ENCODE peak calls at places on chromosomes 7 and 10, in seven cellular contexts. O is H9, L is PC-3, E is GM23248, C is SK-N-MC, Y is mesendoderm, F is H1. V is an unnamed sample.

GRCh38 chr10:57507788-57508187 is 759.9 kb downstream of the IPMK start:
- DNase-seq in L (no peak), O (no peak), F (no peak), Y (no peak), E (no peak), C (no peak), V (peak; percentile 61)

GRCh38 chr10:19730848-19731247 is 85.4 kb upstream of the PLXDC2 start:
- DNase-seq in F (no peak), C (no peak), L (no peak), E (peak; percentile 21), O (no peak), Y (no peak), V (no peak)

GRCh38 chr10:72784551-72785421 is 92.8 kb downstream of the MCU start:
- DNase-seq in E (peak; percentile 80), C (no peak), L (peak; percentile 98), Y (peak; percentile 94), O (no peak), F (no peak), V (peak; percentile 75)

GRCh38 chr7:29311314-29311713 is 116.7 kb downstream of the CHN2 start:
- DNase-seq in Y (no peak), O (no peak), E (no peak), L (no peak), F (no peak), C (no peak), V (no peak)

GRCh38 chr10:986137-986825 is 2.0 kb upstream of the GTPBP4 start:
- DNase-seq in E (peak; percentile 66), C (no peak), L (peak; percentile 57), F (no peak), Y (no peak), O (no peak), V (no peak)

GRCh38 chr7:92230547-92230946 is 15.2 kb downstream of the KRIT1 start:
- DNase-seq in C (no peak), Y (no peak), L (no peak), E (no peak), F (no peak), O (no peak), V (no peak)

GRCh38 chr7:49244543-49244942 is 320.2 kb downstream of the CDC14C start:
- DNase-seq in C (no peak), L (no peak), O (peak; percentile 71), Y (peak; percentile 86), F (peak; percentile 59), E (no peak), V (no peak)

GRCh38 chr7:84848219-84848973 is 338.5 kb downstream of the SEMA3D start:
- DNase-seq in C (no peak), Y (no peak), L (no peak), F (no peak), E (no peak), O (no peak), V (no peak)

GRCh38 chr7:43856996-43857395 is 12.3 kb downstream of the MRPS24 start:
- DNase-seq in Y (no peak), L (no peak), O (no peak), C (no peak), F (no peak), E (peak; percentile 39), V (no peak)

GRCh38 chr7:19117870-19118608 is 603 bp upstream of the TWIST1 start:
- DNase-seq in O (peak; percentile 41), C (no peak), F (no peak), E (peak; percentile 85), L (peak; percentile 31), Y (peak; percentile 35), V (no peak)

GRCh38 chr10:84293574-84294016 is 34.8 kb upstream of the CCSER2 start:
- DNase-seq in E (no peak), O (no peak), L (no peak), C (no peak), F (no peak), Y (peak; percentile 93), V (no peak)

GRCh38 chr10:43229208-43230061 is 37.4 kb downstream of the RASGEF1A start:
- DNase-seq in L (no peak), F (no peak), C (no peak), E (peak; percentile 29), Y (no peak), O (peak; percentile 57), V (peak; percentile 80)

GRCh38 chr7:117682681-117683385 is 190.4 kb downstream of the CTTNBP2 start:
- DNase-seq in L (peak; percentile 28), F (no peak), Y (peak; percentile 63), E (peak; percentile 2), C (no peak), O (no peak), V (no peak)

GRCh38 chr10:49747303-49747646 is 14.8 kb downstream of the OGDHL start:
- DNase-seq in O (peak; percentile 12), Y (no peak), F (no peak), L (no peak), E (no peak), C (no peak), V (no peak)

GRCh38 chr10:71363936-71364335 is 32.8 kb upstream of the CDH23 start:
- DNase-seq in Y (no peak), C (no peak), O (no peak), E (no peak), F (no peak), L (no peak), V (no peak)

GRCh38 chr7:24882989-24883631 is 96.9 kb downstream of the OSBPL3 start:
- DNase-seq in F (no peak), O (no peak), C (no peak), L (peak; percentile 66), Y (no peak), E (peak; percentile 95), V (no peak)

DNA sequence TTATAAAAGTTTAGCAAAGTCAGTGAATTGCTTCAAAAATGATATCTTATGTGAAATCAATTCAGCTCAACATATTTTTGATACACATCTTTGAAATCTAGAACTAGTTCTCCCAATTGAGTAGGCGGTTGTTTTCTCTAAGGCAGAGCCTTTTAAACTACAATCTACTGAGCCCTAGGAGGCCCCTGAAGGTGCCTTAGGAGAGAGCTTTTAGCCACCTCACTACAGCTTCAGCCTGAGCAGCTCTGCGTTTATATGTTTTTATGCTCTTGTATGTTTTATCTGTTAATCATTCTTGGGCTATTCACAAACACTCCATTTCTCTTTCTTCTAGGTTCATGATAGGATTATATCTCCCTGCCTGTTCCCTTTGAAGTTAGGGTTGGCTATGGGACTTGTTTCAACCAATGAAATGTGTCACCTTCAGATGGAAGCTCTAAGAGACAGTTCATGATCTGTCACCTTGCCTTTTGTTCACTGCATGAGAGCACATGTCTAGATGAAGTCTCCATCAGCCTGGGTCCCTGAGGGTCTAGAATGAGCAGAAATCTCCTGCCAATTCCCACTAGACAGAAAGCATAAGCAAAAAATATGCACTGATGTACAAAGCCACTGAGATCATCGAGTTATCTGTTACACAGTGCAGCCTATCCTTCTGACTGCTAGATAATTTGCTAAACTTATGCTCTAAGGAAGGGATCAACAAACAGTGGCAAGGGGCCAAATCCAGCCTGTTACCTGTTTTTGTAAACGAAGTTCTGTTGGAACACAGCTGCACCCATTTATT is 128.6 kb upstream of the CDK1 start:
- DNase-seq in C (no peak), F (no peak), E (no peak), L (peak; percentile 76), O (no peak), Y (peak; percentile 47), V (no peak)
- H3K27ac ChIP-seq in C (no peak overlapping the region), F (no peak overlapping the region), E (no peak overlapping the region), L (no peak overlapping the region), O (no peak overlapping the region), Y (no peak overlapping the region), V (no peak overlapping the region)

GRCh38 chr10:86345296-86346168 is 21.1 kb downstream of the GRID1 start:
- DNase-seq in E (peak; percentile 17), F (no peak), C (no peak), L (peak; percentile 39), Y (peak; percentile 65), O (no peak), V (peak; percentile 45)

GRCh38 chr10:86347856-86348255 is 18.7 kb downstream of the GRID1 start:
- DNase-seq in O (no peak), F (no peak), C (no peak), E (no peak), Y (no peak), L (no peak), V (peak; percentile 32)

GRCh38 chr10:86344714-86345161 is 21.9 kb downstream of the GRID1 start:
- DNase-seq in F (no peak), E (peak; percentile 16), C (no peak), L (peak; percentile 4), Y (no peak), O (no peak), V (peak; percentile 54)

GRCh38 chr10:86346794-86347665 is 19.6 kb downstream of the GRID1 start:
- DNase-seq in C (no peak), F (no peak), E (no peak), L (no peak), Y (no peak), O (no peak), V (peak; percentile 61)

DNA sequence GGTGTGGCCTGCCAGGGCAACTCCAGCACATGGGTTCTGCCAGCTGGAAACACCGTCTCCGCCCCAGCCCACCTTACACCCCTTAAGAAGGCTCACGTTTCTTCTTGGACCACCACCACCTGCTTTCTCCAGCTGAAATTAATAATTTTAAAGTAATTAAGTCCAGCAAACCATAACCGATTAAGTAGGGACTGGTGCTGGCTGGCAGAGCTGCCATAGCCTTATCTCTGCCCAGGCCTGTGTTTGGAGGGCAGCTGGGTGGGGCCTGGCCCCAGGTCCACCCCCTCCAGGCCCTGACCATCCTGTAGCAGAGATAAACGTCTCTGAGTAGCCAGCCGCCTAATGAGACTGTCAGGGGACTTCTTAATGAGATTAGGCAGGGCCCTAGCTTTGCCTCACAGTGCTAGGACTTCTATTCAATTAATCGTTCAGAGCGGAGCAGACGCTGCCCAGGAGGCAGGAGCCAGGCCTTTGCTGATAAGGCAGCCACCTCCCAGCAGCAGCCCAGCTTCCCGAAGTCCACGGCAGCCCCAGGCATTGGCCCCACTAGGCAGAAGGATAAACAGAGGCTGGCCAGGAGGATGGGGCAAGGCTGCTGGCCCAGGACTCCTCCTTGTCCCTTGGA is 20.3 kb downstream of the GRID1 start:
- DNase-seq in E (no peak), O (no peak), F (no peak), L (no peak), Y (peak; percentile 72), C (no peak), V (peak; percentile 59)
- H3K9ac ChIP-seq in E (no peak overlapping the region), O (no peak overlapping the region), F (no peak overlapping the region), L (no peak overlapping the region), Y (no peak overlapping the region), C (no peak overlapping the region), V (no peak overlapping the region)

GRCh38 chr10:3452683-3453388 is 280.3 kb upstream of the PITRM1 start:
- DNase-seq in C (no peak), E (peak; percentile 88), O (no peak), F (no peak), Y (peak; percentile 86), L (peak; percentile 38), V (no peak)
- H3K27ac ChIP-seq in C (peak overlapping the region; percentile 64), E (peak overlapping the region; percentile 93), O (peak overlapping the region; percentile 29), F (no peak overlapping the region), Y (no peak overlapping the region), L (peak overlapping the region; percentile 45), V (peak overlapping the region; percentile 20)

GRCh38 chr10:132423966-132424847 is 27.2 kb downstream of the PWWP2B start:
- DNase-seq in O (no peak), Y (no peak), E (no peak), F (no peak), C (no peak), L (no peak), V (peak; percentile 73)

GRCh38 chr10:132425029-132425758 is 28.2 kb downstream of the PWWP2B start:
- DNase-seq in L (no peak), Y (no peak), E (no peak), O (no peak), F (no peak), C (no peak), V (peak; percentile 46)

GRCh38 chr10:132421377-132422168 is 24.6 kb downstream of the PWWP2B start:
- DNase-seq in Y (no peak), C (no peak), L (peak; percentile 65), O (no peak), F (no peak), E (peak; percentile 82), V (peak; percentile 94)

GRCh38 chr10:132422169-132422691 is 25.2 kb downstream of the PWWP2B start:
- DNase-seq in O (no peak), E (no peak), F (no peak), L (no peak), C (no peak), Y (no peak), V (peak; percentile 82)

GRCh38 chr10:132422931-132423813 is 26.2 kb downstream of the PWWP2B start:
- DNase-seq in E (no peak), Y (no peak), C (no peak), L (no peak), O (no peak), F (no peak), V (peak; percentile 42)
- H3K9ac ChIP-seq in E (no peak overlapping the region), Y (no peak overlapping the region), C (no peak overlapping the region), L (no peak overlapping the region), O (no peak overlapping the region), F (no peak overlapping the region), V (peak overlapping the region; percentile 1)